ENCODE peak calls at places on chromosomes 7 and 10, in ten cellular contexts. I is neuronal stem cell, O is SJSA1, T is colonic mucosa, N is dorsolateral prefrontal cortex, R is OCI-LY7, E is H7, Y is right atrium auricular region, C is NT2/D1, J is fibroblast of lung. M is an unnamed sample.

GRCh38 chr7:1850111-1850975 is 180.3 kb downstream of the ELFN1 start:
- DNase-seq in I (no peak), O (no peak), T (no peak), N (peak; percentile 35), R (no peak), E (no peak), Y (no peak), C (no peak), J (no peak), M (no peak)

GRCh38 chr7:143974457-143974856 is 19.8 kb downstream of the OR2F1 start:
- DNase-seq in I (no peak), O (no peak), T (peak; percentile 48), N (no peak), R (no peak), E (no peak), Y (no peak), C (no peak), J (no peak), M (no peak)

GRCh38 chr7:42471573-42472174 is 234.7 kb upstream of the GLI3 start:
- DNase-seq in I (no peak), O (no peak), T (no peak), N (no peak), R (no peak), E (no peak), Y (no peak), C (no peak), J (no peak), M (no peak)

GRCh38 chr10:127614484-127614883 is 65.4 kb downstream of the NPS start:
- DNase-seq in I (no peak), O (no peak), T (no peak), N (no peak), R (no peak), E (no peak), Y (no peak), C (no peak), J (no peak), M (no peak)

GRCh38 chr7:13352677-13353076 is 636.8 kb downstream of the ETV1 start:
- DNase-seq in I (no peak), O (no peak), T (no peak), N (no peak), R (no peak), E (no peak), Y (no peak), C (peak; percentile 5), J (no peak), M (no peak)

GRCh38 chr7:153103219-153103618 is 343.7 kb downstream of the ACTR3B start:
- DNase-seq in I (no peak), O (no peak), T (no peak), N (no peak), R (no peak), E (no peak), Y (no peak), C (no peak), J (no peak), M (no peak)

GRCh38 chr10:4820804-4821401 is 5.1 kb upstream of the AKR1E2 start:
- DNase-seq in I (no peak), O (no peak), T (no peak), N (no peak), R (no peak), E (no peak), Y (peak; percentile 74), C (no peak), J (peak; percentile 40), M (no peak)

GRCh38 chr7:55066479-55066878 is 47.7 kb downstream of the EGFR start:
- DNase-seq in I (no peak), O (peak; percentile 56), T (no peak), N (no peak), R (no peak), E (peak; percentile 37), Y (no peak), C (no peak), J (peak; percentile 52), M (no peak)

GRCh38 chr7:37684927-37685326 is 1.4 kb downstream of the GPR141 start:
- DNase-seq in I (no peak), O (no peak), T (no peak), N (no peak), R (no peak), E (no peak), Y (no peak), C (no peak), J (no peak), M (no peak)

GRCh38 chr7:37694208-37695080 is 10.9 kb downstream of the GPR141 start:
- DNase-seq in I (peak; percentile 15), O (no peak), T (no peak), N (no peak), R (no peak), E (peak; percentile 7), Y (no peak), C (no peak), J (no peak), M (no peak)

DNA sequence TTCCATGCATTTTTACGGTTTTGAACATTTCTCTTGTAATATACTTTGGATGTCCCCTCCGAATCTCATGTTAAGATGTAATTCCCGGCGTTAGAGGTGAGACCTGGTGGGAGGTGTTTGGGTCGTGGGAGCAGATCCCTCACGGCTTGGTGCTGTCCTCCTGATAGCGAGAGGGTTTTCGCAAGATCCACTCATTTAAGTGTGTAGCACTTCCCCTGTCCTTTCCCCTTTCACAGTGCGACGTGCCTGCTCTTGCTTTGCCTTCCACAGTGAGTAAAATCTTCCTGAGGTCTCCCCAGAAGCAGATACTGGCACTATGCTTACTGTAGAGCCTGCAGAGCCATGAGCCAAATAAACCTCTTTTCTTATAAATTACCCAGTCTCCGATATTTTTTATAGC is 6.6 kb downstream of the GPR141 start:
- DNase-seq in I (no peak), O (no peak), T (no peak), N (no peak), R (no peak), E (no peak), Y (no peak), C (no peak), J (no peak), M (no peak)
- H3K4me3 ChIP-seq in I (no peak overlapping the region), O (no peak overlapping the region), T (no peak overlapping the region), N (no peak overlapping the region), R (no peak overlapping the region), E (no peak overlapping the region), Y (no peak overlapping the region), C (no peak overlapping the region), J (no peak overlapping the region), M (no peak overlapping the region)

DNA sequence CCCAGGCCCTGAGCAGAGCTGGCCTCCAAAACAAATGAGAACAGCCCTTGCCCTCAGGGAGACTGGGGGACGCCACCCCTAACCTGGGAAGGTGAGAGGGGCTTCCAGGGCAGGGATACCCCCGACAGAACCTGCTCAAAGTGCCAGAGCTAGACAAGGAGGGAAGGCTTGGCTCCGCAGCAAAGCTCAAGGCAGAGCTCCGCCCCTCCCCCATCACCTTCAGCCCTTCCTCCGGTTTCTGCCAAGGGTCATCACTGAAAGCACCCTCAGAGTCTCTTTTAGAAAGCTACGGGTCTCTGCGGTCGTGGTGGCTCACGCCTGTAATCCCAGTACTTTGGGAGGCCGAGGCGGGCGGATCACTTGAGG is 73.4 kb upstream of the CUX1 start:
- DNase-seq in I (peak; percentile 39), O (no peak), T (peak; percentile 33), N (no peak), R (peak; percentile 78), E (peak; percentile 85), Y (no peak), C (peak; percentile 43), J (no peak), M (no peak)
- H3K4me3 ChIP-seq in I (peak overlapping the region; percentile 53), O (no peak overlapping the region), T (peak overlapping the region; percentile 49), N (no peak overlapping the region), R (peak overlapping the region; percentile 76), E (peak overlapping the region; percentile 42), Y (no peak overlapping the region), C (peak overlapping the region; percentile 5), J (no peak overlapping the region), M (peak overlapping the region; percentile 59)

DNA sequence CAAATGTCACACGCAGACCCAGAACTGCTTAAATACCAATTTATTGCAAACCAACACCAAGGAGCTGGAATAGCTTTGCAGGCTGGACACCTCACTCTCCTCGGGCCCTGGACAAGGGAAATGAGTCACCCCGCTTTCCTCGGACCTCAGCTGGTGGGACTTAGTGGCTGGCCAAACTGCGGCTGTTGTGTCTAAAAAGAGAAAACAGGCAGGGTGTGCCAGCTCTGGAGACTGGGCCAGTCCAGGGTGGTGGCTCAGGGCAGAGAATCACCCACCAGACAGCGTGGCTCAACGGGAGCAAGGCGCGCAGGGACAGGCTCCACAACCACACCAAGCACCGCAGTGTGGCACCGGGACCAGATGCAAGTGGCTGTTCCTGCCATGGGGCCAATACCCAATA is 58.2 kb upstream of the CAMK2B start:
- DNase-seq in I (no peak), O (peak; percentile 47), T (peak; percentile 11), N (no peak), R (no peak), E (peak; percentile 7), Y (peak; percentile 70), C (no peak), J (peak; percentile 83), M (no peak)
- H3K4me3 ChIP-seq in I (no peak overlapping the region), O (no peak overlapping the region), T (no peak overlapping the region), N (no peak overlapping the region), R (no peak overlapping the region), E (no peak overlapping the region), Y (no peak overlapping the region), C (no peak overlapping the region), J (no peak overlapping the region), M (no peak overlapping the region)

GRCh38 chr7:151781161-151781845 is 95.6 kb downstream of the PRKAG2 start:
- DNase-seq in I (no peak), O (no peak), T (no peak), N (peak; percentile 15), R (no peak), E (no peak), Y (no peak), C (no peak), J (no peak), M (no peak)

GRCh38 chr7:151783958-151784575 is 92.8 kb downstream of the PRKAG2 start:
- DNase-seq in I (no peak), O (no peak), T (no peak), N (no peak), R (no peak), E (no peak), Y (no peak), C (no peak), J (no peak), M (no peak)

GRCh38 chr7:151784843-151785680 is 91.9 kb downstream of the PRKAG2 start:
- DNase-seq in I (no peak), O (no peak), T (no peak), N (peak; percentile 28), R (no peak), E (no peak), Y (no peak), C (no peak), J (no peak), M (no peak)

GRCh38 chr7:151780626-151781025 is 96.3 kb downstream of the PRKAG2 start:
- DNase-seq in I (no peak), O (no peak), T (no peak), N (no peak), R (no peak), E (no peak), Y (no peak), C (no peak), J (no peak), M (no peak)

DNA sequence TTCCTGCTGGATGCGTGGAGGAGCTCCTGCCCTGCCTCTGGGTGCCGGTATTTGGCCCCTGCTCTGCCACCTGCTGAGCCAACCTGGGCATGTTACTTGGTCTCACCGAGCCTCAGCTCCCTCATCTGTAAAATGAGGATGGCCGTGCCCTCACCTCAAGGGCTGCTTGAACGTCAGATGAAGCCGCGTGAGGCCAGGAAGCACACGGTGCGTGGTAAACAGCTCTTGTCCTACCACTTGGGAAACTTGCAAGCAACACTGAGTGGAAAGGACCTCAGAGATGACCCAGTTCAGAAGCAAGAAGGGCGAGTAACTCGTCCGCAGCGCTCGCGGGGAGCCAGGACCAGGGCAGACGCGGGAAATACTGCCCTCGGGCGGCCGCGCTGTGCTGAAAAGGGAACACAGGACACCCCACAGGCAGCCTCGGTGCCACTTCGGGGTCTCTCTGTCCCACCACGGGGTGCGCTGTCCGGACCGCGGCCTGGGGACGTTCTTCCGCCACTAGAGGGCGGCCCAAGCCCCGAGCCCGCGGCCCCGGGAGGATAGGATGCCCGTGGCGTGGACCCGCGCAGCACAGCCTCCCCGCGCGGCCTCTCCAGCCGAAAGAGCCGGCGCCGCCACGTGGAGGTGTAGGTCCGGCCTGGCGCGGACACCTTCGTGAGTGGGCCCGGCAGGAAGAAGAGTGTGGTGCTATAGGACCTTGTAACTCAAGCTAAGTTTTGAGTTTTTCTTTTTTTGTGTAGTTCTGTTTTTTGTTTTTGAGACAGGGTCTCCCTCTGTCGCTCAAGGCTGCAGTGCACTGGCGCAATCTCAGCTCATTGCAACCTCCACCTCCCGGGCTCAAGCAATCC is 94.1 kb downstream of the PRKAG2 start:
- DNase-seq in I (peak; percentile 76), O (peak; percentile 72), T (peak; percentile 62), N (peak; percentile 55), R (peak; percentile 45), E (peak; percentile 98), Y (peak; percentile 80), C (peak; percentile 67), J (peak; percentile 50), M (no peak)
- H3K4me3 ChIP-seq in I (no peak overlapping the region), O (no peak overlapping the region), T (peak overlapping the region; percentile 2), N (peak overlapping the region; percentile 34), R (no peak overlapping the region), E (no peak overlapping the region), Y (no peak overlapping the region), C (no peak overlapping the region), J (peak overlapping the region; percentile 11), M (peak overlapping the region; percentile 34)

M was measured in Jurkat, Clone E6-1.